ENCODE peak calls at places on chromosomes 3 and 15, in eight cellular contexts. One of them, this sample, is unnamed.

GRCh38 chr15:64460737-64461576 is 579 bp downstream of the ZNF609 start:
- DNase-seq in occipital lobe: peak
- DNase-seq in A549: peak
- DNase-seq in fibroblast of mammary gland: peak
- DNase-seq in stimulated activated CD4-positive, alpha-beta T cell treated with anti-CD3 and anti-CD28 coated beads, TNF-alpha, amount 100 ng/mL, for 4 hours: no peak
- DNase-seq in ovary: peak
- DNase-seq in lung: peak
- DNase-seq in sigmoid colon: peak
- DNase-seq in this sample: no peak

GRCh38 chr15:56866798-56867197 is 51.6 kb upstream of the TCF12 start:
- DNase-seq in occipital lobe: no peak
- DNase-seq in A549: no peak
- DNase-seq in fibroblast of mammary gland: no peak
- DNase-seq in stimulated activated CD4-positive, alpha-beta T cell treated with anti-CD3 and anti-CD28 coated beads, TNF-alpha, amount 100 ng/mL, for 4 hours: no peak
- DNase-seq in ovary: no peak
- DNase-seq in lung: no peak
- DNase-seq in sigmoid colon: no peak
- DNase-seq in this sample: no peak

GRCh38 chr3:187136936-187137335 is 2.4 kb downstream of the RPL39L start:
- DNase-seq in occipital lobe: no peak
- DNase-seq in A549: no peak
- DNase-seq in fibroblast of mammary gland: peak
- DNase-seq in stimulated activated CD4-positive, alpha-beta T cell treated with anti-CD3 and anti-CD28 coated beads, TNF-alpha, amount 100 ng/mL, for 4 hours: no peak
- DNase-seq in ovary: no peak
- DNase-seq in lung: no peak
- DNase-seq in sigmoid colon: no peak
- DNase-seq in this sample: no peak

GRCh38 chr15:66782785-66783184 is 80.7 kb downstream of the SMAD6 start:
- DNase-seq in occipital lobe: no peak
- DNase-seq in A549: no peak
- DNase-seq in fibroblast of mammary gland: no peak
- DNase-seq in stimulated activated CD4-positive, alpha-beta T cell treated with anti-CD3 and anti-CD28 coated beads, TNF-alpha, amount 100 ng/mL, for 4 hours: no peak
- DNase-seq in ovary: no peak
- DNase-seq in lung: no peak
- DNase-seq in sigmoid colon: no peak
- DNase-seq in this sample: no peak

GRCh38 chr3:44509393-44509921 is 32.0 kb upstream of the ZNF445 start:
- DNase-seq in occipital lobe: no peak
- DNase-seq in A549: no peak
- DNase-seq in fibroblast of mammary gland: peak
- DNase-seq in stimulated activated CD4-positive, alpha-beta T cell treated with anti-CD3 and anti-CD28 coated beads, TNF-alpha, amount 100 ng/mL, for 4 hours: no peak
- DNase-seq in ovary: no peak
- DNase-seq in lung: no peak
- DNase-seq in sigmoid colon: no peak
- DNase-seq in this sample: no peak

GRCh38 chr15:85749261-85750151 is 45.2 kb downstream of the KLHL25 start:
- DNase-seq in occipital lobe: peak
- DNase-seq in A549: no peak
- DNase-seq in fibroblast of mammary gland: peak
- DNase-seq in stimulated activated CD4-positive, alpha-beta T cell treated with anti-CD3 and anti-CD28 coated beads, TNF-alpha, amount 100 ng/mL, for 4 hours: no peak
- DNase-seq in ovary: peak
- DNase-seq in lung: no peak
- DNase-seq in sigmoid colon: peak
- DNase-seq in this sample: peak

GRCh38 chr15:40340038-40340739 is 550 bp downstream of the CCDC9B start:
- DNase-seq in occipital lobe: no peak
- DNase-seq in A549: peak
- DNase-seq in fibroblast of mammary gland: peak
- DNase-seq in stimulated activated CD4-positive, alpha-beta T cell treated with anti-CD3 and anti-CD28 coated beads, TNF-alpha, amount 100 ng/mL, for 4 hours: no peak
- DNase-seq in ovary: peak
- DNase-seq in lung: no peak
- DNase-seq in sigmoid colon: peak
- DNase-seq in this sample: peak

GRCh38 chr15:92878593-92879053 is 21.5 kb upstream of the CHD2 start:
- DNase-seq in occipital lobe: no peak
- DNase-seq in A549: no peak
- DNase-seq in fibroblast of mammary gland: no peak
- DNase-seq in stimulated activated CD4-positive, alpha-beta T cell treated with anti-CD3 and anti-CD28 coated beads, TNF-alpha, amount 100 ng/mL, for 4 hours: no peak
- DNase-seq in ovary: no peak
- DNase-seq in lung: no peak
- DNase-seq in sigmoid colon: no peak
- DNase-seq in this sample: no peak

GRCh38 chr3:158770254-158771017 is 31.4 kb upstream of the MFSD1 start:
- DNase-seq in occipital lobe: no peak
- DNase-seq in A549: peak
- DNase-seq in fibroblast of mammary gland: peak
- DNase-seq in stimulated activated CD4-positive, alpha-beta T cell treated with anti-CD3 and anti-CD28 coated beads, TNF-alpha, amount 100 ng/mL, for 4 hours: no peak
- DNase-seq in ovary: peak
- DNase-seq in lung: no peak
- DNase-seq in sigmoid colon: no peak
- DNase-seq in this sample: no peak

GRCh38 chr3:127158614-127159221 is 34.2 kb upstream of the PRR23E start:
- DNase-seq in occipital lobe: no peak
- DNase-seq in A549: peak
- DNase-seq in fibroblast of mammary gland: no peak
- DNase-seq in stimulated activated CD4-positive, alpha-beta T cell treated with anti-CD3 and anti-CD28 coated beads, TNF-alpha, amount 100 ng/mL, for 4 hours: no peak
- DNase-seq in ovary: no peak
- DNase-seq in lung: no peak
- DNase-seq in sigmoid colon: no peak
- DNase-seq in this sample: peak

GRCh38 chr15:70328137-70329115 is 230.7 kb upstream of the TLE3 start:
- DNase-seq in occipital lobe: no peak
- DNase-seq in A549: no peak
- DNase-seq in fibroblast of mammary gland: peak
- DNase-seq in stimulated activated CD4-positive, alpha-beta T cell treated with anti-CD3 and anti-CD28 coated beads, TNF-alpha, amount 100 ng/mL, for 4 hours: no peak
- DNase-seq in ovary: no peak
- DNase-seq in lung: no peak
- DNase-seq in sigmoid colon: peak
- DNase-seq in this sample: no peak

GRCh38 chr3:128488995-128489859 is 3.8 kb downstream of the GATA2 start:
- DNase-seq in occipital lobe: no peak
- DNase-seq in A549: no peak
- DNase-seq in fibroblast of mammary gland: no peak
- DNase-seq in stimulated activated CD4-positive, alpha-beta T cell treated with anti-CD3 and anti-CD28 coated beads, TNF-alpha, amount 100 ng/mL, for 4 hours: no peak
- DNase-seq in ovary: no peak
- DNase-seq in lung: no peak
- DNase-seq in sigmoid colon: peak
- DNase-seq in this sample: peak

GRCh38 chr3:42734263-42734860 is 31.8 kb upstream of the HHATL start:
- DNase-seq in occipital lobe: no peak
- DNase-seq in A549: no peak
- DNase-seq in fibroblast of mammary gland: no peak
- DNase-seq in stimulated activated CD4-positive, alpha-beta T cell treated with anti-CD3 and anti-CD28 coated beads, TNF-alpha, amount 100 ng/mL, for 4 hours: no peak
- DNase-seq in ovary: no peak
- DNase-seq in lung: no peak
- DNase-seq in sigmoid colon: peak
- DNase-seq in this sample: no peak

GRCh38 chr15:60191015-60191414 is 186.9 kb downstream of the FOXB1 start:
- DNase-seq in occipital lobe: no peak
- DNase-seq in A549: no peak
- DNase-seq in fibroblast of mammary gland: no peak
- DNase-seq in stimulated activated CD4-positive, alpha-beta T cell treated with anti-CD3 and anti-CD28 coated beads, TNF-alpha, amount 100 ng/mL, for 4 hours: no peak
- DNase-seq in ovary: no peak
- DNase-seq in lung: no peak
- DNase-seq in sigmoid colon: no peak
- DNase-seq in this sample: no peak

GRCh38 chr15:80367094-80367493 is 37.1 kb upstream of the ARNT2 start:
- DNase-seq in occipital lobe: no peak
- DNase-seq in A549: peak
- DNase-seq in fibroblast of mammary gland: peak
- DNase-seq in stimulated activated CD4-positive, alpha-beta T cell treated with anti-CD3 and anti-CD28 coated beads, TNF-alpha, amount 100 ng/mL, for 4 hours: no peak
- DNase-seq in ovary: no peak
- DNase-seq in lung: no peak
- DNase-seq in sigmoid colon: no peak
- DNase-seq in this sample: no peak

GRCh38 chr3:188472331-188472730 is 318.4 kb downstream of the LPP start:
- DNase-seq in occipital lobe: no peak
- DNase-seq in A549: no peak
- DNase-seq in fibroblast of mammary gland: no peak
- DNase-seq in stimulated activated CD4-positive, alpha-beta T cell treated with anti-CD3 and anti-CD28 coated beads, TNF-alpha, amount 100 ng/mL, for 4 hours: no peak
- DNase-seq in ovary: no peak
- DNase-seq in lung: no peak
- DNase-seq in sigmoid colon: no peak
- DNase-seq in this sample: no peak

GRCh38 chr3:69033470-69033869 is 18.7 kb downstream of the TMF1 start:
- DNase-seq in occipital lobe: no peak
- DNase-seq in A549: no peak
- DNase-seq in fibroblast of mammary gland: peak
- DNase-seq in stimulated activated CD4-positive, alpha-beta T cell treated with anti-CD3 and anti-CD28 coated beads, TNF-alpha, amount 100 ng/mL, for 4 hours: no peak
- DNase-seq in ovary: no peak
- DNase-seq in lung: no peak
- DNase-seq in sigmoid colon: no peak
- DNase-seq in this sample: no peak

GRCh38 chr3:50441818-50442217 is 61.6 kb downstream of the CACNA2D2 start:
- DNase-seq in occipital lobe: no peak
- DNase-seq in A549: no peak
- DNase-seq in fibroblast of mammary gland: no peak
- DNase-seq in stimulated activated CD4-positive, alpha-beta T cell treated with anti-CD3 and anti-CD28 coated beads, TNF-alpha, amount 100 ng/mL, for 4 hours: no peak
- DNase-seq in ovary: no peak
- DNase-seq in lung: no peak
- DNase-seq in sigmoid colon: no peak
- DNase-seq in this sample: no peak

GRCh38 chr3:175941352-175941751 is 1082.2 kb downstream of the NAALADL2 start:
- DNase-seq in occipital lobe: no peak
- DNase-seq in A549: peak
- DNase-seq in fibroblast of mammary gland: peak
- DNase-seq in stimulated activated CD4-positive, alpha-beta T cell treated with anti-CD3 and anti-CD28 coated beads, TNF-alpha, amount 100 ng/mL, for 4 hours: no peak
- DNase-seq in ovary: no peak
- DNase-seq in lung: no peak
- DNase-seq in sigmoid colon: no peak
- DNase-seq in this sample: no peak

GRCh38 chr3:124467980-124468902 is 262.0 kb upstream of the UMPS start:
- DNase-seq in occipital lobe: peak
- DNase-seq in A549: peak
- DNase-seq in fibroblast of mammary gland: peak
- DNase-seq in stimulated activated CD4-positive, alpha-beta T cell treated with anti-CD3 and anti-CD28 coated beads, TNF-alpha, amount 100 ng/mL, for 4 hours: no peak
- DNase-seq in ovary: no peak
- DNase-seq in lung: peak
- DNase-seq in sigmoid colon: no peak
- DNase-seq in this sample: no peak

GRCh38 chr15:38522922-38523321 is 41.7 kb downstream of the RASGRP1 start:
- DNase-seq in occipital lobe: no peak
- DNase-seq in A549: no peak
- DNase-seq in fibroblast of mammary gland: no peak
- DNase-seq in stimulated activated CD4-positive, alpha-beta T cell treated with anti-CD3 and anti-CD28 coated beads, TNF-alpha, amount 100 ng/mL, for 4 hours: no peak
- DNase-seq in ovary: no peak
- DNase-seq in lung: no peak
- DNase-seq in sigmoid colon: no peak
- DNase-seq in this sample: no peak

GRCh38 chr15:62390793-62391543 is 225.9 kb upstream of the C2CD4B start:
- DNase-seq in occipital lobe: peak
- DNase-seq in A549: peak
- DNase-seq in fibroblast of mammary gland: peak
- DNase-seq in stimulated activated CD4-positive, alpha-beta T cell treated with anti-CD3 and anti-CD28 coated beads, TNF-alpha, amount 100 ng/mL, for 4 hours: peak
- DNase-seq in ovary: peak
- DNase-seq in lung: peak
- DNase-seq in sigmoid colon: peak
- DNase-seq in this sample: peak

GRCh38 chr3:126422571-126423091 is 27.9 kb downstream of the CFAP100 start:
- DNase-seq in occipital lobe: no peak
- DNase-seq in A549: no peak
- DNase-seq in fibroblast of mammary gland: no peak
- DNase-seq in stimulated activated CD4-positive, alpha-beta T cell treated with anti-CD3 and anti-CD28 coated beads, TNF-alpha, amount 100 ng/mL, for 4 hours: no peak
- DNase-seq in ovary: no peak
- DNase-seq in lung: no peak
- DNase-seq in sigmoid colon: peak
- DNase-seq in this sample: peak

GRCh38 chr3:127172670-127173515 is 20.0 kb upstream of the PRR23E start:
- DNase-seq in occipital lobe: no peak
- DNase-seq in A549: no peak
- DNase-seq in fibroblast of mammary gland: peak
- DNase-seq in stimulated activated CD4-positive, alpha-beta T cell treated with anti-CD3 and anti-CD28 coated beads, TNF-alpha, amount 100 ng/mL, for 4 hours: no peak
- DNase-seq in ovary: no peak
- DNase-seq in lung: no peak
- DNase-seq in sigmoid colon: no peak
- DNase-seq in this sample: peak

GRCh38 chr3:185827595-185828344 is 2.9 kb upstream of the IGF2BP2 start:
- DNase-seq in occipital lobe: no peak
- DNase-seq in A549: no peak
- DNase-seq in fibroblast of mammary gland: no peak
- DNase-seq in stimulated activated CD4-positive, alpha-beta T cell treated with anti-CD3 and anti-CD28 coated beads, TNF-alpha, amount 100 ng/mL, for 4 hours: no peak
- DNase-seq in ovary: no peak
- DNase-seq in lung: no peak
- DNase-seq in sigmoid colon: no peak
- DNase-seq in this sample: no peak

GRCh38 chr15:57654136-57654845 is 52.2 kb upstream of the POLR2M start:
- DNase-seq in occipital lobe: no peak
- DNase-seq in A549: no peak
- DNase-seq in fibroblast of mammary gland: peak
- DNase-seq in stimulated activated CD4-positive, alpha-beta T cell treated with anti-CD3 and anti-CD28 coated beads, TNF-alpha, amount 100 ng/mL, for 4 hours: no peak
- DNase-seq in ovary: no peak
- DNase-seq in lung: no peak
- DNase-seq in sigmoid colon: no peak
- DNase-seq in this sample: no peak

GRCh38 chr3:195807681-195808121 is 4.0 kb downstream of the MUC4 start:
- DNase-seq in occipital lobe: no peak
- DNase-seq in A549: no peak
- DNase-seq in fibroblast of mammary gland: no peak
- DNase-seq in stimulated activated CD4-positive, alpha-beta T cell treated with anti-CD3 and anti-CD28 coated beads, TNF-alpha, amount 100 ng/mL, for 4 hours: no peak
- DNase-seq in ovary: no peak
- DNase-seq in lung: no peak
- DNase-seq in sigmoid colon: peak
- DNase-seq in this sample: no peak

GRCh38 chr15:87369269-87369668 is 887.3 kb downstream of the NTRK3 start:
- DNase-seq in occipital lobe: no peak
- DNase-seq in A549: peak
- DNase-seq in fibroblast of mammary gland: peak
- DNase-seq in stimulated activated CD4-positive, alpha-beta T cell treated with anti-CD3 and anti-CD28 coated beads, TNF-alpha, amount 100 ng/mL, for 4 hours: no peak
- DNase-seq in ovary: no peak
- DNase-seq in lung: no peak
- DNase-seq in sigmoid colon: no peak
- DNase-seq in this sample: no peak

GRCh38 chr3:69770976-69771634 is 31.8 kb downstream of the MITF start:
- DNase-seq in occipital lobe: no peak
- DNase-seq in A549: no peak
- DNase-seq in fibroblast of mammary gland: peak
- DNase-seq in stimulated activated CD4-positive, alpha-beta T cell treated with anti-CD3 and anti-CD28 coated beads, TNF-alpha, amount 100 ng/mL, for 4 hours: no peak
- DNase-seq in ovary: no peak
- DNase-seq in lung: no peak
- DNase-seq in sigmoid colon: no peak
- DNase-seq in this sample: no peak

This sample was measured in cardiac septum.